ENCODE peak calls at places on chromosomes 5 and 9, in four cellular contexts. One of them, this sample, is unnamed.

GRCh38 chr5:43815504-43815903 is 212.5 kb downstream of the NNT start:
- DNase-seq in mammary epithelial cell: no peak
- DNase-seq in AG09309: no peak
- DNase-seq in bronchial epithelial cell: no peak
- DNase-seq in this sample: no peak

GRCh38 chr5:115962565-115963402 is 509 bp downstream of the LVRN start:
- DNase-seq in mammary epithelial cell: no peak
- DNase-seq in AG09309: no peak
- DNase-seq in bronchial epithelial cell: no peak
- DNase-seq in this sample: no peak

GRCh38 chr5:17317499-17317898 is 100.1 kb downstream of the BASP1 start:
- DNase-seq in mammary epithelial cell: no peak
- DNase-seq in AG09309: no peak
- DNase-seq in bronchial epithelial cell: no peak
- DNase-seq in this sample: no peak

GRCh38 chr5:132641241-132641723 is 16.7 kb upstream of the IL13 start:
- DNase-seq in mammary epithelial cell: no peak
- DNase-seq in AG09309: no peak
- DNase-seq in bronchial epithelial cell: no peak
- DNase-seq in this sample: no peak

GRCh38 chr5:179623906-179624741 is 653 bp upstream of the HNRNPH1 start:
- DNase-seq in mammary epithelial cell: peak
- DNase-seq in AG09309: peak
- DNase-seq in bronchial epithelial cell: peak
- DNase-seq in this sample: peak

GRCh38 chr9:135068776-135069415 is 18.6 kb upstream of the OLFM1 start:
- DNase-seq in mammary epithelial cell: no peak
- DNase-seq in AG09309: no peak
- DNase-seq in bronchial epithelial cell: no peak
- DNase-seq in this sample: no peak

GRCh38 chr5:37478495-37478894 is 99.4 kb downstream of the WDR70 start:
- DNase-seq in mammary epithelial cell: no peak
- DNase-seq in AG09309: no peak
- DNase-seq in bronchial epithelial cell: no peak
- DNase-seq in this sample: no peak

GRCh38 chr9:68546596-68547390 is 6.1 kb upstream of the TMEM252 start:
- DNase-seq in mammary epithelial cell: no peak
- DNase-seq in AG09309: no peak
- DNase-seq in bronchial epithelial cell: no peak
- DNase-seq in this sample: no peak

GRCh38 chr9:16705121-16705604 is 165.3 kb downstream of the BNC2 start:
- DNase-seq in mammary epithelial cell: peak
- DNase-seq in AG09309: peak
- DNase-seq in bronchial epithelial cell: peak
- DNase-seq in this sample: peak

GRCh38 chr9:131889437-131890244 is 149.8 kb upstream of the RAPGEF1 start:
- DNase-seq in mammary epithelial cell: no peak
- DNase-seq in AG09309: no peak
- DNase-seq in bronchial epithelial cell: no peak
- DNase-seq in this sample: no peak
- H3K4me3 ChIP-seq in mammary epithelial cell: no peak
- H3K4me3 ChIP-seq in AG09309: no peak
- H3K4me3 ChIP-seq in bronchial epithelial cell: no peak
- H3K4me3 ChIP-seq in this sample: no peak

GRCh38 chr5:129271309-129271708 is 176.8 kb downstream of the ISOC1 start:
- DNase-seq in mammary epithelial cell: peak
- DNase-seq in AG09309: no peak
- DNase-seq in bronchial epithelial cell: peak
- DNase-seq in this sample: no peak
- TF ChIP-seq CTCF in mammary epithelial cell: peak
- TF ChIP-seq CTCF in AG09309: no peak
- TF ChIP-seq CTCF in bronchial epithelial cell: peak
- TF ChIP-seq CTCF in this sample: no peak

GRCh38 chr5:166367391-166367790 is 1924.1 kb upstream of the WWC1 start:
- DNase-seq in mammary epithelial cell: no peak
- DNase-seq in AG09309: no peak
- DNase-seq in bronchial epithelial cell: no peak
- DNase-seq in this sample: no peak
- H3K4me3 ChIP-seq in mammary epithelial cell: no peak
- H3K4me3 ChIP-seq in AG09309: no peak
- H3K4me3 ChIP-seq in bronchial epithelial cell: no peak
- H3K4me3 ChIP-seq in this sample: no peak

GRCh38 chr5:112342364-112342763 is 76.7 kb downstream of the EPB41L4A start:
- DNase-seq in mammary epithelial cell: no peak
- DNase-seq in AG09309: no peak
- DNase-seq in bronchial epithelial cell: no peak
- DNase-seq in this sample: no peak
- TF ChIP-seq CTCF in mammary epithelial cell: no peak
- TF ChIP-seq CTCF in AG09309: no peak
- TF ChIP-seq CTCF in bronchial epithelial cell: no peak
- TF ChIP-seq CTCF in this sample: no peak

GRCh38 chr9:133113163-133113927 is 7.7 kb downstream of the RALGDS start:
- DNase-seq in mammary epithelial cell: no peak
- DNase-seq in AG09309: no peak
- DNase-seq in bronchial epithelial cell: no peak
- DNase-seq in this sample: no peak

GRCh38 chr9:133115604-133116345 is 5.3 kb downstream of the RALGDS start:
- DNase-seq in mammary epithelial cell: no peak
- DNase-seq in AG09309: no peak
- DNase-seq in bronchial epithelial cell: no peak
- DNase-seq in this sample: no peak

GRCh38 chr9:133113928-133114351 is 7.1 kb downstream of the RALGDS start:
- DNase-seq in mammary epithelial cell: no peak
- DNase-seq in AG09309: no peak
- DNase-seq in bronchial epithelial cell: no peak
- DNase-seq in this sample: no peak

GRCh38 chr9:133114886-133115603 is 6.0 kb downstream of the RALGDS start:
- DNase-seq in mammary epithelial cell: no peak
- DNase-seq in AG09309: no peak
- DNase-seq in bronchial epithelial cell: no peak
- DNase-seq in this sample: no peak

GRCh38 chr9:133114451-133114885 is 6.6 kb downstream of the RALGDS start:
- DNase-seq in mammary epithelial cell: no peak
- DNase-seq in AG09309: no peak
- DNase-seq in bronchial epithelial cell: no peak
- DNase-seq in this sample: no peak
- H3K4me3 ChIP-seq in mammary epithelial cell: no peak
- H3K4me3 ChIP-seq in AG09309: no peak
- H3K4me3 ChIP-seq in bronchial epithelial cell: no peak
- H3K4me3 ChIP-seq in this sample: no peak

GRCh38 chr5:162248107-162248713 is 180.6 kb downstream of the GABRG2 start:
- DNase-seq in mammary epithelial cell: no peak
- DNase-seq in AG09309: no peak
- DNase-seq in bronchial epithelial cell: no peak
- DNase-seq in this sample: no peak
- TF ChIP-seq CTCF in mammary epithelial cell: no peak
- TF ChIP-seq CTCF in AG09309: peak
- TF ChIP-seq CTCF in bronchial epithelial cell: no peak
- TF ChIP-seq CTCF in this sample: peak

DNA sequence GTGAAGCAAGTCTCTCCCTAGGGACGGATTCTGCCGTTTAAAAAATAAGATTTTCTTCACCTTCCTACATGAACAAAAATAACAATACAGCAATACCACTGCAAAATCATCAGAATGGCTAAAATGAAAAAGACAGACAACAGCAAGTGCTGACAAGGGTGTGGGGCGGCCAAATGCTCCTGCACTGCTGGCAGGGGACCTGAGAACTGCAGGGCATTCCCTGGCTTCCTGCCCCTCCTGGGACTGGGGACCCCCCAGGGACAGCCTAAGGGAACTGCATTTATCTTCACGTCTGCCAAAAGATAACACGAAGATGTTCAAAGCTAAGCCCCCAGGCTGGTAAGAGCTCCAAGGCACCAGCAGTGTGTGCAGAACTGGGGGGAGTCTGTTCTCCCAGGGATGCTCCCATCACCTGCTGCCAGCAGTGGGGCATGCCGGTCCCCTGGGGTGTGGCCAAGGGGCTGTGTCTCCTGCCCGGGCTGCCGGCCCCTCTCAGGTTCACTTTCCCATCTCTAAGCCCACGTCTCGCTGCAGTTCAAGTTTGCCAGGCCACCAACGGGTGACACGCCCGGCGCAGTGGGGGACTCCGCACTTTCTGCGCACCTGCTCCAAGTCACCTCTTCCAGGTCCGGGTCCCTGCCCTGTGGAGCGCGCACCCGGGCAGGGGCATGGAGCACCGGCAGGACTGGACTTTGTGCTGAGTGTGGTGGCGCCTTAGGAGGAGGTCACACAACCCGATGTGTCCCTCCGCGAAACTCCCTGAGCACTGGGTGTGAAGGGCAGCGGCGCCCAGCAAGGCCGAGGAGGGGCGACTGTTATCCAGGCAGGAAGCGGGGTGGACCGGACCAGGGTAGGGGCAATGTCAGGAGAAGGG is 4.5 kb upstream of the EGFL7 start:
- DNase-seq in mammary epithelial cell: no peak
- DNase-seq in AG09309: no peak
- DNase-seq in bronchial epithelial cell: no peak
- DNase-seq in this sample: no peak
- H3K4me3 ChIP-seq in mammary epithelial cell: no peak
- H3K4me3 ChIP-seq in AG09309: no peak
- H3K4me3 ChIP-seq in bronchial epithelial cell: no peak
- H3K4me3 ChIP-seq in this sample: no peak